ENCODE peak calls at places on chromosomes 2 and 18, in six cellular contexts. One of them, this sample, is unnamed.

GRCh38 chr2:204180671-204181070 is 244.1 kb downstream of the ICOS start:
- DNase-seq in spleen: no peak
- DNase-seq in aorta: no peak
- DNase-seq in astrocyte: no peak
- DNase-seq in CD4-positive, alpha-beta T cell: no peak
- DNase-seq in HL-60: no peak
- DNase-seq in this sample: no peak

GRCh38 chr18:26438980-26439379 is 109.4 kb downstream of the KCTD1 start:
- DNase-seq in spleen: no peak
- DNase-seq in aorta: no peak
- DNase-seq in astrocyte: no peak
- DNase-seq in CD4-positive, alpha-beta T cell: no peak
- DNase-seq in HL-60: no peak
- DNase-seq in this sample: no peak

GRCh38 chr18:8868276-8868675 is 162.9 kb downstream of the MTCL1 start:
- DNase-seq in spleen: no peak
- DNase-seq in aorta: no peak
- DNase-seq in astrocyte: no peak
- DNase-seq in CD4-positive, alpha-beta T cell: no peak
- DNase-seq in HL-60: no peak
- DNase-seq in this sample: no peak

GRCh38 chr2:173571887-173572680 is 217.4 kb downstream of the CDCA7 start:
- DNase-seq in spleen: no peak
- DNase-seq in aorta: no peak
- DNase-seq in astrocyte: no peak
- DNase-seq in CD4-positive, alpha-beta T cell: no peak
- DNase-seq in HL-60: no peak
- DNase-seq in this sample: no peak

GRCh38 chr2:173553589-173553988 is 198.9 kb downstream of the CDCA7 start:
- DNase-seq in spleen: no peak
- DNase-seq in aorta: no peak
- DNase-seq in astrocyte: peak
- DNase-seq in CD4-positive, alpha-beta T cell: no peak
- DNase-seq in HL-60: no peak
- DNase-seq in this sample: no peak

GRCh38 chr18:56869189-56869777 is 218.1 kb downstream of the WDR7 start:
- DNase-seq in spleen: no peak
- DNase-seq in aorta: no peak
- DNase-seq in astrocyte: peak
- DNase-seq in CD4-positive, alpha-beta T cell: no peak
- DNase-seq in HL-60: peak
- DNase-seq in this sample: no peak

GRCh38 chr2:190615555-190616200 is 33.2 kb upstream of the NAB1 start:
- DNase-seq in spleen: no peak
- DNase-seq in aorta: no peak
- DNase-seq in astrocyte: no peak
- DNase-seq in CD4-positive, alpha-beta T cell: no peak
- DNase-seq in HL-60: no peak
- DNase-seq in this sample: no peak

GRCh38 chr2:178404380-178404767 is 46.6 kb downstream of the PRKRA start:
- DNase-seq in spleen: no peak
- DNase-seq in aorta: no peak
- DNase-seq in astrocyte: peak
- DNase-seq in CD4-positive, alpha-beta T cell: no peak
- DNase-seq in HL-60: no peak
- DNase-seq in this sample: no peak

GRCh38 chr2:45011621-45012602 is 2.7 kb upstream of the SIX2 start:
- DNase-seq in spleen: no peak
- DNase-seq in aorta: no peak
- DNase-seq in astrocyte: no peak
- DNase-seq in CD4-positive, alpha-beta T cell: no peak
- DNase-seq in HL-60: no peak
- DNase-seq in this sample: no peak

GRCh38 chr18:66077066-66077465 is 326.3 kb downstream of the CDH7 start:
- DNase-seq in spleen: no peak
- DNase-seq in aorta: no peak
- DNase-seq in astrocyte: peak
- DNase-seq in CD4-positive, alpha-beta T cell: no peak
- DNase-seq in HL-60: no peak
- DNase-seq in this sample: no peak

GRCh38 chr2:129813404-129813803 is 166.1 kb upstream of the RAB6C start:
- DNase-seq in spleen: no peak
- DNase-seq in aorta: no peak
- DNase-seq in astrocyte: no peak
- DNase-seq in CD4-positive, alpha-beta T cell: no peak
- DNase-seq in HL-60: no peak
- DNase-seq in this sample: no peak

GRCh38 chr2:231807020-231807419 is 20.8 kb downstream of the COPS7B start:
- DNase-seq in spleen: no peak
- DNase-seq in aorta: no peak
- DNase-seq in astrocyte: no peak
- DNase-seq in CD4-positive, alpha-beta T cell: no peak
- DNase-seq in HL-60: no peak
- DNase-seq in this sample: no peak

GRCh38 chr2:14535156-14535555 is 97.4 kb upstream of the LRATD1 start:
- DNase-seq in spleen: no peak
- DNase-seq in aorta: no peak
- DNase-seq in astrocyte: no peak
- DNase-seq in CD4-positive, alpha-beta T cell: no peak
- DNase-seq in HL-60: no peak
- DNase-seq in this sample: no peak

GRCh38 chr18:32372381-32373061 is 98.2 kb downstream of the GAREM1 start:
- DNase-seq in spleen: no peak
- DNase-seq in aorta: no peak
- DNase-seq in astrocyte: no peak
- DNase-seq in CD4-positive, alpha-beta T cell: no peak
- DNase-seq in HL-60: no peak
- DNase-seq in this sample: no peak

GRCh38 chr2:10831387-10831985 is 18.9 kb upstream of the PDIA6 start:
- DNase-seq in spleen: peak
- DNase-seq in aorta: no peak
- DNase-seq in astrocyte: no peak
- DNase-seq in CD4-positive, alpha-beta T cell: no peak
- DNase-seq in HL-60: no peak
- DNase-seq in this sample: no peak

GRCh38 chr2:176854062-176854461 is 358.5 kb upstream of the HNRNPA3 start:
- DNase-seq in spleen: no peak
- DNase-seq in aorta: no peak
- DNase-seq in astrocyte: no peak
- DNase-seq in CD4-positive, alpha-beta T cell: no peak
- DNase-seq in HL-60: no peak
- DNase-seq in this sample: no peak

GRCh38 chr2:69310267-69310666 is 76.8 kb downstream of the GFPT1 start:
- DNase-seq in spleen: no peak
- DNase-seq in aorta: peak
- DNase-seq in astrocyte: no peak
- DNase-seq in CD4-positive, alpha-beta T cell: no peak
- DNase-seq in HL-60: no peak
- DNase-seq in this sample: no peak

GRCh38 chr2:144660518-144661316 is 140.8 kb upstream of the ZEB2 start:
- DNase-seq in spleen: no peak
- DNase-seq in aorta: no peak
- DNase-seq in astrocyte: peak
- DNase-seq in CD4-positive, alpha-beta T cell: no peak
- DNase-seq in HL-60: no peak
- DNase-seq in this sample: no peak

GRCh38 chr2:43345872-43346271 is 119.5 kb upstream of the ZFP36L2 start:
- DNase-seq in spleen: no peak
- DNase-seq in aorta: no peak
- DNase-seq in astrocyte: no peak
- DNase-seq in CD4-positive, alpha-beta T cell: no peak
- DNase-seq in HL-60: no peak
- DNase-seq in this sample: no peak

GRCh38 chr2:112813043-112813966 is 23.3 kb downstream of the IL1B start:
- DNase-seq in spleen: no peak
- DNase-seq in aorta: no peak
- DNase-seq in astrocyte: no peak
- DNase-seq in CD4-positive, alpha-beta T cell: no peak
- DNase-seq in HL-60: no peak
- DNase-seq in this sample: no peak

GRCh38 chr2:96524482-96525210 is 11.9 kb upstream of the ARID5A start:
- DNase-seq in spleen: no peak
- DNase-seq in aorta: peak
- DNase-seq in astrocyte: no peak
- DNase-seq in CD4-positive, alpha-beta T cell: no peak
- DNase-seq in HL-60: no peak
- DNase-seq in this sample: no peak

GRCh38 chr2:39851691-39852110 is 72.6 kb upstream of the THUMPD2 start:
- DNase-seq in spleen: no peak
- DNase-seq in aorta: no peak
- DNase-seq in astrocyte: peak
- DNase-seq in CD4-positive, alpha-beta T cell: no peak
- DNase-seq in HL-60: no peak
- DNase-seq in this sample: no peak

GRCh38 chr18:70503060-70503459 is 214.2 kb downstream of the SOCS6 start:
- DNase-seq in spleen: no peak
- DNase-seq in aorta: no peak
- DNase-seq in astrocyte: no peak
- DNase-seq in CD4-positive, alpha-beta T cell: no peak
- DNase-seq in HL-60: no peak
- DNase-seq in this sample: no peak

GRCh38 chr18:63063171-63063570 is 256.4 kb downstream of the BCL2 start:
- DNase-seq in spleen: no peak
- DNase-seq in aorta: no peak
- DNase-seq in astrocyte: peak
- DNase-seq in CD4-positive, alpha-beta T cell: no peak
- DNase-seq in HL-60: no peak
- DNase-seq in this sample: no peak

GRCh38 chr18:59376351-59376935 is 17.4 kb upstream of the LMAN1 start:
- DNase-seq in spleen: no peak
- DNase-seq in aorta: no peak
- DNase-seq in astrocyte: no peak
- DNase-seq in CD4-positive, alpha-beta T cell: no peak
- DNase-seq in HL-60: no peak
- DNase-seq in this sample: no peak

GRCh38 chr2:80378-80777 is 34.1 kb upstream of the FAM110C start:
- DNase-seq in spleen: no peak
- DNase-seq in aorta: no peak
- DNase-seq in astrocyte: no peak
- DNase-seq in CD4-positive, alpha-beta T cell: no peak
- DNase-seq in HL-60: no peak
- DNase-seq in this sample: no peak
- H3K27ac ChIP-seq in spleen: no peak
- H3K27ac ChIP-seq in aorta: no peak
- H3K27ac ChIP-seq in astrocyte: no peak
- H3K27ac ChIP-seq in CD4-positive, alpha-beta T cell: no peak
- H3K27ac ChIP-seq in HL-60: no peak
- H3K27ac ChIP-seq in this sample: no peak

GRCh38 chr2:46032161-46032813 is 264.9 kb upstream of the EPAS1 start:
- DNase-seq in spleen: no peak
- DNase-seq in aorta: peak
- DNase-seq in astrocyte: no peak
- DNase-seq in CD4-positive, alpha-beta T cell: no peak
- DNase-seq in HL-60: no peak
- DNase-seq in this sample: no peak

GRCh38 chr2:46034535-46034934 is 262.7 kb upstream of the EPAS1 start:
- DNase-seq in spleen: peak
- DNase-seq in aorta: no peak
- DNase-seq in astrocyte: peak
- DNase-seq in CD4-positive, alpha-beta T cell: no peak
- DNase-seq in HL-60: no peak
- DNase-seq in this sample: no peak

GRCh38 chr2:46030330-46030729 is 266.9 kb upstream of the EPAS1 start:
- DNase-seq in spleen: no peak
- DNase-seq in aorta: no peak
- DNase-seq in astrocyte: no peak
- DNase-seq in CD4-positive, alpha-beta T cell: no peak
- DNase-seq in HL-60: no peak
- DNase-seq in this sample: no peak

GRCh38 chr2:46031124-46031523 is 266.1 kb upstream of the EPAS1 start:
- DNase-seq in spleen: no peak
- DNase-seq in aorta: no peak
- DNase-seq in astrocyte: no peak
- DNase-seq in CD4-positive, alpha-beta T cell: no peak
- DNase-seq in HL-60: no peak
- DNase-seq in this sample: no peak

GRCh38 chr2:46032996-46033395 is 264.2 kb upstream of the EPAS1 start:
- DNase-seq in spleen: no peak
- DNase-seq in aorta: no peak
- DNase-seq in astrocyte: no peak
- DNase-seq in CD4-positive, alpha-beta T cell: no peak
- DNase-seq in HL-60: no peak
- DNase-seq in this sample: no peak
- H3K27ac ChIP-seq in spleen: no peak
- H3K27ac ChIP-seq in aorta: peak
- H3K27ac ChIP-seq in astrocyte: no peak
- H3K27ac ChIP-seq in CD4-positive, alpha-beta T cell: no peak
- H3K27ac ChIP-seq in HL-60: no peak
- H3K27ac ChIP-seq in this sample: no peak

GRCh38 chr2:20444113-20444992 is 2.5 kb upstream of the RHOB start:
- DNase-seq in spleen: no peak
- DNase-seq in aorta: no peak
- DNase-seq in astrocyte: no peak
- DNase-seq in CD4-positive, alpha-beta T cell: no peak
- DNase-seq in HL-60: no peak
- DNase-seq in this sample: no peak
- H3K27ac ChIP-seq in spleen: peak
- H3K27ac ChIP-seq in aorta: peak
- H3K27ac ChIP-seq in astrocyte: no peak
- H3K27ac ChIP-seq in CD4-positive, alpha-beta T cell: no peak
- H3K27ac ChIP-seq in HL-60: no peak
- H3K27ac ChIP-seq in this sample: peak

GRCh38 chr2:235866373-235866772 is 301.8 kb downstream of the GBX2 start:
- DNase-seq in spleen: no peak
- DNase-seq in aorta: no peak
- DNase-seq in astrocyte: no peak
- DNase-seq in CD4-positive, alpha-beta T cell: no peak
- DNase-seq in HL-60: no peak
- DNase-seq in this sample: no peak

GRCh38 chr2:235863414-235863813 is 304.8 kb downstream of the GBX2 start:
- DNase-seq in spleen: no peak
- DNase-seq in aorta: no peak
- DNase-seq in astrocyte: no peak
- DNase-seq in CD4-positive, alpha-beta T cell: no peak
- DNase-seq in HL-60: no peak
- DNase-seq in this sample: no peak

GRCh38 chr2:235864311-235864710 is 303.9 kb downstream of the GBX2 start:
- DNase-seq in spleen: no peak
- DNase-seq in aorta: peak
- DNase-seq in astrocyte: no peak
- DNase-seq in CD4-positive, alpha-beta T cell: no peak
- DNase-seq in HL-60: no peak
- DNase-seq in this sample: no peak

GRCh38 chr2:235868224-235868623 is 300.0 kb downstream of the GBX2 start:
- DNase-seq in spleen: no peak
- DNase-seq in aorta: no peak
- DNase-seq in astrocyte: no peak
- DNase-seq in CD4-positive, alpha-beta T cell: no peak
- DNase-seq in HL-60: no peak
- DNase-seq in this sample: no peak

GRCh38 chr2:235864746-235865535 is 303.2 kb downstream of the GBX2 start:
- DNase-seq in spleen: no peak
- DNase-seq in aorta: peak
- DNase-seq in astrocyte: peak
- DNase-seq in CD4-positive, alpha-beta T cell: no peak
- DNase-seq in HL-60: no peak
- DNase-seq in this sample: no peak
- H3K27ac ChIP-seq in spleen: no peak
- H3K27ac ChIP-seq in aorta: no peak
- H3K27ac ChIP-seq in astrocyte: no peak
- H3K27ac ChIP-seq in CD4-positive, alpha-beta T cell: no peak
- H3K27ac ChIP-seq in HL-60: no peak
- H3K27ac ChIP-seq in this sample: no peak

GRCh38 chr2:66461751-66462150 is 26.8 kb downstream of the MEIS1 start:
- DNase-seq in spleen: no peak
- DNase-seq in aorta: no peak
- DNase-seq in astrocyte: no peak
- DNase-seq in CD4-positive, alpha-beta T cell: no peak
- DNase-seq in HL-60: no peak
- DNase-seq in this sample: no peak
- H3K27ac ChIP-seq in spleen: no peak
- H3K27ac ChIP-seq in aorta: no peak
- H3K27ac ChIP-seq in astrocyte: no peak
- H3K27ac ChIP-seq in CD4-positive, alpha-beta T cell: no peak
- H3K27ac ChIP-seq in HL-60: no peak
- H3K27ac ChIP-seq in this sample: peak

This sample was measured in caudate nucleus.